ENCODE peak calls at places on chromosomes 12 and 14, in four cellular contexts. N is neural progenitor cell, R is heart right ventricle, D is HL-60. Q is an unnamed sample.
A peak's percentile ranks its signal among the peaks of the same experiment; 100 is the strongest.

GRCh38 chr12:32027684-32028355 is 68.6 kb downstream of the RESF1 start:
- DNase-seq in N (no peak), R (no peak), D (peak; percentile 57), Q (no peak)

GRCh38 chr12:131120831-131121271 is 167.1 kb downstream of the ADGRD1 start:
- DNase-seq in N (no peak), R (no peak), D (no peak), Q (no peak)

GRCh38 chr14:64800000-64800399 is 79.7 kb downstream of the SPTB start:
- DNase-seq in N (peak; percentile 45), R (peak; percentile 54), D (no peak), Q (peak; percentile 34)

GRCh38 chr12:12890815-12891645 is at the start of gene GPRC5A:
- DNase-seq in N (peak; percentile 54), R (peak; percentile 78), D (peak; percentile 13), Q (peak; percentile 94)

GRCh38 chr12:130266751-130267150 is 70.9 kb upstream of the PIWIL1 start:
- DNase-seq in N (peak; percentile 73), R (no peak), D (no peak), Q (peak; percentile 71)

GRCh38 chr12:107353312-107353711 is 260.0 kb upstream of the CRY1 start:
- DNase-seq in N (no peak), R (no peak), D (no peak), Q (no peak)

GRCh38 chr14:29348504-29348903 is 579.1 kb downstream of the PRKD1 start:
- DNase-seq in N (no peak), R (no peak), D (no peak), Q (no peak)

GRCh38 chr12:48005750-48006021 is 1.4 kb upstream of the COL2A1 start:
- DNase-seq in N (no peak), R (no peak), D (no peak), Q (no peak)